ENCODE peak calls at places on chromosome 22, in four cellular contexts. R is sigmoid colon, N is HCT116, O is SK-N-SH. Y is an unnamed sample.

GRCh38 chr22:31891366-31892079 is 52.8 kb upstream of the YWHAH start:
- DNase-seq in R (no peak), N (no peak), O (peak; percentile 59), Y (no peak)

GRCh38 chr22:46592390-46592872 is 27.8 kb upstream of the GRAMD4 start:
- DNase-seq in R (peak; percentile 70), N (no peak), O (no peak), Y (no peak)

GRCh38 chr22:25166266-25167056 is 33.2 kb upstream of the CRYBB3 start:
- DNase-seq in R (no peak), N (no peak), O (no peak), Y (no peak)

GRCh38 chr22:44307509-44308169 is 5.1 kb downstream of the SHISAL1 start:
- DNase-seq in R (peak; percentile 90), N (no peak), O (no peak), Y (no peak)

GRCh38 chr22:20777420-20778177 is 3.7 kb downstream of the SERPIND1 start:
- DNase-seq in R (no peak), N (peak; percentile 70), O (no peak), Y (no peak)

GRCh38 chr22:27972732-27973698 is 54.0 kb upstream of the PITPNB start:
- DNase-seq in R (no peak), N (no peak), O (no peak), Y (no peak)

GRCh38 chr22:47000888-47001287 is 238.4 kb downstream of the TBC1D22A start:
- DNase-seq in R (no peak), N (no peak), O (no peak), Y (no peak)

GRCh38 chr22:47389201-47389600 is 626.8 kb downstream of the TBC1D22A start:
- DNase-seq in R (peak; percentile 48), N (no peak), O (no peak), Y (no peak)

GRCh38 chr22:49614966-49615965 is 212.4 kb downstream of the BRD1 start:
- DNase-seq in R (peak; percentile 57), N (no peak), O (no peak), Y (no peak)

GRCh38 chr22:19085233-19086043 is 36.8 kb downstream of the DGCR2 start:
- DNase-seq in R (peak; percentile 30), N (no peak), O (peak; percentile 69), Y (no peak)

GRCh38 chr22:44988671-44989070 is 21.1 kb downstream of the PHF21B start:
- DNase-seq in R (no peak), N (no peak), O (no peak), Y (no peak)

GRCh38 chr22:46547179-46547882 is 9.9 kb upstream of the CELSR1 start:
- DNase-seq in R (no peak), N (no peak), O (no peak), Y (no peak)

GRCh38 chr22:36930041-36930935 is 16.9 kb downstream of the CSF2RB start:
- DNase-seq in R (no peak), N (no peak), O (no peak), Y (no peak)

GRCh38 chr22:17264321-17265052 is 45.3 kb upstream of the ADA2 start:
- DNase-seq in R (no peak), N (no peak), O (peak; percentile 51), Y (no peak)

GRCh38 chr22:17260950-17261349 is 41.7 kb upstream of the ADA2 start:
- DNase-seq in R (no peak), N (no peak), O (no peak), Y (no peak)

GRCh38 chr22:17260291-17260690 is 41.1 kb upstream of the ADA2 start:
- DNase-seq in R (no peak), N (no peak), O (no peak), Y (no peak)

GRCh38 chr22:17265649-17266248 is 46.5 kb upstream of the ADA2 start:
- DNase-seq in R (no peak), N (no peak), O (no peak), Y (no peak)

GRCh38 chr22:17262976-17263375 is 43.7 kb upstream of the ADA2 start:
- DNase-seq in R (no peak), N (no peak), O (no peak), Y (no peak)
- H3K4me1 ChIP-seq in R (no peaks in the 10 kb centered on the region), N (peaks cover 5% of the 10 kb centered on the region), O (peaks cover 13% of the 10 kb centered on the region), Y (peaks cover 7% of the 10 kb centered on the region)

GRCh38 chr22:34975721-34976120 is 90.2 kb upstream of the ISX start:
- DNase-seq in R (no peak), N (no peak), O (no peak), Y (no peak)
- H3K4me3 ChIP-seq in R (no peak overlapping the region), N (no peak overlapping the region), O (no peak overlapping the region), Y (no peak overlapping the region)

GRCh38 chr22:23243859-23244689 is 63.8 kb downstream of the BCR start:
- DNase-seq in R (no peak), N (no peak), O (no peak), Y (no peak)

GRCh38 chr22:23246982-23247766 is 66.9 kb downstream of the BCR start:
- DNase-seq in R (no peak), N (no peak), O (no peak), Y (no peak)

GRCh38 chr22:23245045-23245798 is 64.9 kb downstream of the BCR start:
- DNase-seq in R (no peak), N (no peak), O (no peak), Y (no peak)

GRCh38 chr22:23244690-23245044 is 64.4 kb downstream of the BCR start:
- DNase-seq in R (no peak), N (no peak), O (no peak), Y (no peak)

DNA sequence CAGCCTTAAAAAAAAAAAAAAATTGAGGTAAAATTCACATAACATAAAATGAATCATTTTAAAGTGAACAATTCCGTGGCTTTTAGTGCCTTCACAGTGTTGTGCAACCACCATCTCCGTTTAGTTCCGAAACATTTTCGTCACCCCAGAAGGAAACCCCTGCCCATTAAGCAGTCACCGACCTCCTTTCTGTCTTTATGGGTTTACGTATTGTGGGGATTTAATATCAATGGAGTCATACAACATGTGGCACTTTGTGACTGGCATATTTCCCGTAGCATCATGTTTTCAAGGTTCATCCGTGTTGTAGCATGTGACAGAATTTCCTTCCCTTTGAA is 65.5 kb downstream of the BCR start:
- DNase-seq in R (no peak), N (no peak), O (no peak), Y (no peak)
- H3K4me1 ChIP-seq in R (no peaks in the 10 kb centered on the region), N (peaks cover 10% of the 10 kb centered on the region), O (peaks cover 43% of the 10 kb centered on the region), Y (peaks cover 28% of the 10 kb centered on the region)

GRCh38 chr22:42716221-42716620 is 4.4 kb downstream of the A4GALT start:
- DNase-seq in R (no peak), N (no peak), O (no peak), Y (no peak)
- H3K4me3 ChIP-seq in R (no peak overlapping the region), N (no peak overlapping the region), O (no peak overlapping the region), Y (no peak overlapping the region)

GRCh38 chr22:38271101-38271500 is 1.7 kb downstream of the TMEM184B start:
- DNase-seq in R (no peak), N (no peak), O (no peak), Y (no peak)
- H3K4me1 ChIP-seq in R (no peaks in the 10 kb centered on the region), N (peaks cover 20% of the 10 kb centered on the region), O (peaks cover 14% of the 10 kb centered on the region), Y (peaks cover 21% of the 10 kb centered on the region)

Y was measured in lung.